ENCODE peak calls at places on chromosomes 2 and 18, in seven cellular contexts. D, R, V, W, B, L and U are unnamed samples.

GRCh38 chr2:27747827-27748352 is 23.6 kb upstream of the MRPL33 start:
- DNase-seq in L (no peak), R (no peak), B (no peak), D (no peak), W (no peak), V (no peak), U (no peak)

GRCh38 chr2:43513796-43514195 is 82.0 kb downstream of the THADA start:
- DNase-seq in B (no peak), L (no peak), D (no peak), R (no peak), V (no peak), W (no peak), U (no peak)

GRCh38 chr2:460861-461260 is 173.0 kb upstream of the ALKAL2 start:
- DNase-seq in D (peak), B (no peak), R (no peak), W (no peak), L (no peak), V (no peak), U (no peak)

GRCh38 chr2:101119431-101119830 is 31.8 kb downstream of the TBC1D8 start:
- DNase-seq in B (peak), R (peak), W (no peak), D (no peak), V (peak), L (no peak), U (no peak)

GRCh38 chr18:46629356-46629755 is 27.7 kb downstream of the LOXHD1 start:
- DNase-seq in W (no peak), L (no peak), R (no peak), B (no peak), D (no peak), V (no peak), U (no peak)

GRCh38 chr2:181764095-181764963 is 84.0 kb upstream of the NEUROD1 start:
- DNase-seq in V (no peak), B (no peak), D (no peak), W (no peak), L (no peak), R (no peak), U (no peak)

GRCh38 chr2:238505119-238505891 is 78.6 kb downstream of the ASB1 start:
- DNase-seq in W (no peak), V (peak), L (no peak), B (peak), D (no peak), R (no peak), U (no peak)

GRCh38 chr2:73984922-73985317 is 210 bp downstream of the TET3 start:
- DNase-seq in R (peak), B (no peak), D (peak), W (peak), V (peak), L (no peak), U (no peak)

GRCh38 chr2:120825370-120826259 is 89.9 kb downstream of the GLI2 start:
- DNase-seq in V (peak), W (no peak), B (peak), D (no peak), L (peak), R (peak), U (peak)

GRCh38 chr2:198374375-198375072 is 570.1 kb downstream of the PLCL1 start:
- DNase-seq in W (peak), L (peak), B (peak), R (no peak), D (peak), V (peak), U (peak)

GRCh38 chr2:241014764-241015163 is 16.3 kb downstream of the SNED1 start:
- DNase-seq in V (peak), R (no peak), D (no peak), B (no peak), W (no peak), L (no peak), U (no peak)

GRCh38 chr2:233700028-233700635 is 7.4 kb downstream of the UGT1A6 start:
- DNase-seq in R (no peak), W (no peak), L (peak), D (no peak), B (peak), V (no peak), U (no peak)

GRCh38 chr18:12287684-12288405 is 20.2 kb upstream of the TUBB6 start:
- DNase-seq in D (no peak), W (no peak), B (peak), R (peak), L (peak), V (peak), U (peak)

GRCh38 chr2:26957524-26957923 is 12.9 kb upstream of the MAPRE3 start:
- DNase-seq in R (no peak), L (no peak), V (no peak), W (no peak), D (no peak), B (no peak), U (no peak)

GRCh38 chr2:33134086-33134763 is 187.5 kb downstream of the LTBP1 start:
- DNase-seq in D (no peak), B (peak), V (peak), L (peak), R (peak), W (no peak), U (peak)

GRCh38 chr2:74872310-74872923 is 38.5 kb downstream of the HK2 start:
- DNase-seq in D (no peak), V (no peak), B (peak), W (no peak), R (no peak), L (no peak), U (no peak)

GRCh38 chr2:112821682-112822081 is 14.9 kb downstream of the IL1B start:
- DNase-seq in L (no peak), R (no peak), D (peak), W (no peak), B (no peak), V (no peak), U (no peak)

GRCh38 chr18:3180325-3180724 is 39.4 kb downstream of the MYOM1 start:
- DNase-seq in V (no peak), L (peak), D (no peak), W (no peak), R (no peak), B (peak), U (peak)

GRCh38 chr2:202344178-202344577 is 31.9 kb upstream of the BMPR2 start:
- DNase-seq in D (no peak), W (no peak), V (no peak), B (no peak), L (peak), R (no peak), U (peak)

GRCh38 chr2:85952196-85952734 is 63.5 kb upstream of the ST3GAL5 start:
- DNase-seq in R (no peak), B (no peak), V (peak), D (no peak), L (no peak), W (no peak), U (no peak)

GRCh38 chr2:108347786-108348185 is 30.0 kb upstream of the SULT1C4 start:
- DNase-seq in W (no peak), D (no peak), R (no peak), B (no peak), L (no peak), V (no peak), U (no peak)
- TF ChIP-seq CTCF in W (no peak), D (no peak), R (no peak), B (no peak), L (no peak), V (no peak), U (no peak)

DNA sequence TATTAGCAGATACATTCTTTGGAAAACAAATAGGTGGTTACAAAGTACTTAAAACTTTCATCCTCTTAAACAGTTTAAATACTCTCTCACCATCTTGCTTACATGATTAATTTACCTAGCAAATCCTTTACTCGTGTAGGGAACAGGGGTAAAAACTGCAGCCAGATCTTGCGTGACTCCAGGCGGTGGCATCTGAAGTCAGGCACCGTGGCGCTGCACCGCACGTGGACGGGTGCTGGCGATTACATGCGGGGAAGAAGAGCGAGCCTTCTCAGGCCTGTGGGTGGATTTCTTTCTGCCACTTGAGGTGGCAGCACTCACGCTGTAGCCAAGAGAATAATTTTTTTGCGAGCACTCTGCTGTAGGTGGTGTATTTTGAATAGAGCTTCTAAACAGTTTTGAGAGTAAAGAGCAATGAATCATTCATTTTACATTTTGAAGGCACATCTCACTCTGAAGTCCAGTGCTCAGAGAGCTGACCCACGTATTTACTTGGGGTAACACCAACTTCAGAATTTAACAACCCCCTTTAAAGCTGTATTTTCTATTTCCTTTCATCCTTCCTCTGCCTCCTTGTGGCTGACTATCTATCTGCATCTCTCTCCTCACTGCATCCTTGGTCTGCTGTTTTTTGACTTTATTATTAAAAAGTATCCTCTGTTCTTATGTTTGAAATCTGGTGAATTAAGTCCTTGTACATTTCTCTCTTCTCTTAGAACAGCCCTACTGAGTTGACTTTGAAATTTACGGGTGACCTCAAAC is 68.9 kb downstream of the EPAS1 start:
- DNase-seq in R (no peak), D (no peak), V (no peak), L (no peak), B (peak), W (no peak), U (no peak)
- TF ChIP-seq CTCF in R (peak), D (peak), V (peak), L (peak), B (peak), W (peak), U (no peak)

DNA sequence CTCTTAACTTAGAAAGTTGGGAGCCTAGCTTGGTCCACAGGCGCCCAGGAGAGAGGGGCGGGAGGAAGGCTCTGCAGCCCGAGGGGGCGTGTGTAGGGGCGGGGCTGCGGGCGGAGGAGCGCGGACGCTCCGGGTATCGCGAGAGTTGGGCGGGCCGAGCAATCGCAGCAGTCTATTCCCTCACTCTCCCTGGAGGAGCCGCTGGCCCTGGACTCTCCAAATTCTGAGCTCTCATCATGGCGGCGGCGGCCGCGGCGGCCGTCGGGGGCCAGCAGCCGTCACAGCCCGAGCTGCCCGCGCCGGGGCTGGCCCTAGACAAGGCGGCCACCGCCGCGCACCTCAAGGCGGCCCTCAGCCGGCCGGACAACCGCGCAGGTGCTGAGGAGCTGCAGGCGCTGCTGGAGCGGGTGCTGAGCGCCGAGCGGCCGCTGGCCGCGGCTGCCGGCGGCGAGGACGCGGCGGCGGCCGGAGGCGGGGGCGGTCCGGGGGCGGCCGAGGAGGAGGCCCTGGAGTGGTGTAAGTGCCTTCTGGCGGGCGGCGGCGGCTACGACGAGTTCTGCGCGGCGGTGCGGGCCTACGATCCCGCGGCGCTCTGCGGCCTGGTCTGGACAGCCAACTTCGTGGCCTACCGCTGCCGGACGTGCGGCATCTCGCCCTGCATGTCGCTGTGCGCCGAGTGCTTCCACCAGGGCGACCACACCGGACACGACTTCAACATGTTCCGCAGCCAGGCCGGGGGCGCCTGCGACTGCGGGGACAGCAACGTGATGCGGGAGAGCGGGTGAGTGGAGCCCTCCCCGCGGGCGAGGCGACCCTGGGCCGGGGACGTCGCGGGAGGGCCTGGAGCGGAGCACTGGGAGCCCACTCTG is at the start of gene UBR3:
- DNase-seq in B (peak), W (peak), R (peak), V (peak), L (peak), D (peak), U (peak)
- TF ChIP-seq CTCF in B (no peak), W (no peak), R (peak), V (peak), L (peak), D (no peak), U (peak)

GRCh38 chr2:10910625-10911024 is 1.1 kb upstream of the KCNF1 start:
- DNase-seq in L (no peak), B (no peak), V (peak), R (no peak), W (no peak), D (no peak), U (no peak)

GRCh38 chr2:10908195-10908594 is 3.5 kb upstream of the KCNF1 start:
- DNase-seq in L (no peak), R (no peak), W (no peak), D (no peak), B (no peak), V (no peak), U (no peak)

GRCh38 chr2:10911291-10912075 is at the start of gene KCNF1:
- DNase-seq in V (peak), L (peak), R (no peak), W (no peak), D (no peak), B (peak), U (peak)

GRCh38 chr2:10909996-10910341 is 1.8 kb upstream of the KCNF1 start:
- DNase-seq in D (no peak), V (no peak), R (no peak), W (no peak), B (no peak), L (no peak), U (no peak)

DNA sequence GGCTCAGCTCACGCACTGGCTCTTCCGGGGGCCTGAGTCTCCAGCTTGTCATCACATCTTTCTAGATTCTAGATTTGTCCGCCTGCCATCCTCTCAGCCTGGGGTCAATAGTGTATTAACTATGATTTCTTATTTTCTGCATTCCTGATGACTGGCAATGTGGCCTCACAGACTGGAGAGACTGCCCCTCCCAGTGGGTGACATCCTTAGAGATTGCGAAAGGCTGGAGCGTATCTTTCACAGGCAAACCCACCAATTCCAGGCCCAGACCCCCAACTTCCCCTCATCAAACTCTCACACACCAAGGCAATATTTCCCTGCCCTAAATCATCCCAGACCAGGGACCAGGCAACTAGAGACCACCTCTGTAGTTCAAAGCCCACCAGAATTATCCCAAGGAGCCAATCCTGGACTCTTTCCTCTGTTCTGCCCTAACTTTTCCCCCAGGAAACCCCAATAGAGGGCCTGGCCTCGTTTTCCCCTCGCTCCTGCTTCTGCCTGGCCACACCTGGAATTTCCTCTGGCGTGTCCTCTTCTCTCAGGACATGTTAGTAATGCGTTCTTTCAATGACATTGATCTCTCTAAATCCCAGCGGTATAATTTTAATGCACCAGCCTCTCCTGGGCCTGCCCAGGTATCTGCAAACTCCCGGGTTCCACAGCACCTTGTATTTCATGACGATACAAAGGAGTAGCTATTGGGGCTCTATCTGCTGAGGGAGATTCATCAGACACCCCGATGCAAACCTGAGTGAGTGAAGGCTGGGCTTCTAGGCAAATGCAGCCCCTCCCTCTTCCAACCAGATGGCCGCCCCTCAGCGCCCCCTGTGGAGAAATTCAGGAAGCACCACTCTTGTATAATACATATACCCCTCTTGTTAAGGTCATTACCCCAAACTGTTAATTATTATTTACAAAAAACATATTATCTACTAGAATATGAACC is 2.4 kb upstream of the KCNF1 start:
- DNase-seq in D (peak), L (no peak), R (no peak), W (no peak), V (no peak), B (no peak), U (no peak)
- TF ChIP-seq CTCF in D (peak), L (peak), R (no peak), W (peak), V (no peak), B (peak), U (no peak)

GRCh38 chr2:11320698-11321492 is 23.5 kb downstream of the ROCK2 start:
- DNase-seq in D (no peak), R (no peak), B (no peak), V (no peak), W (no peak), L (no peak), U (no peak)
- TF ChIP-seq CTCF in D (peak), R (no peak), B (no peak), V (no peak), W (no peak), L (peak), U (no peak)

DNA sequence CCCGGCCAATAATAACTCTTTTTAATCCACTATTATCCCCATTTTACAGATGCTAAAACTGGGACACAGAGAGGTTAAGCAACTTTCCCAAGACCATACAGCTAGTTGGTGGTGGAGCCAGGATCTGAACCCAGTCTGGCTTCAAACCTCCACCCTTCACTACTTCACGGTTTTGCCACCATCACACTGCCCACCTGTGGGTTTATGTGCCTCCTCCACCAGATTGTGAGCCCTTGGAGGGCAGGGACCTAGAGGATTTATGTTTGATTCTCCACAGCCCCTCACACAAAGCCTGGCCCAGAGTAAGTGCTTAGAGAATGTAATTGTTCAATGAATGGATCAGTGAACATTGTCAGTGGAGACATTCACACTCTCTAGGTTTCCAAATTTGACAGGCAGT is 153.4 kb upstream of the MYCN start:
- DNase-seq in R (no peak), V (no peak), L (no peak), D (no peak), B (no peak), W (no peak), U (no peak)
- TF ChIP-seq CTCF in R (no peak), V (no peak), L (no peak), D (no peak), B (no peak), W (no peak), U (no peak)

GRCh38 chr2:105158002-105158401 is 83.5 kb upstream of the GPR45 start:
- DNase-seq in V (no peak), L (no peak), B (no peak), D (no peak), W (no peak), R (no peak), U (no peak)
- TF ChIP-seq CTCF in V (no peak), L (no peak), B (no peak), D (no peak), W (no peak), R (no peak), U (no peak)

GRCh38 chr2:42074661-42075060 is 26.8 kb downstream of the PKDCC start:
- DNase-seq in R (no peak), B (no peak), W (no peak), L (no peak), V (no peak), D (no peak), U (no peak)
- TF ChIP-seq CTCF in R (no peak), B (peak), W (no peak), L (no peak), V (no peak), D (peak), U (no peak)

GRCh38 chr2:128640166-128640846 is 321.6 kb upstream of the HS6ST1 start:
- DNase-seq in B (no peak), L (no peak), W (no peak), V (peak), R (no peak), D (no peak), U (no peak)

GRCh38 chr2:128642316-128642715 is 323.6 kb upstream of the HS6ST1 start:
- DNase-seq in V (peak), R (no peak), D (no peak), B (no peak), W (no peak), L (no peak), U (no peak)

GRCh38 chr2:128640847-128641360 is 322.2 kb upstream of the HS6ST1 start:
- DNase-seq in B (no peak), R (no peak), L (no peak), V (peak), W (no peak), D (peak), U (no peak)

GRCh38 chr2:128642801-128643200 is 324.1 kb upstream of the HS6ST1 start:
- DNase-seq in B (no peak), V (peak), W (no peak), R (no peak), D (peak), L (no peak), U (no peak)

DNA sequence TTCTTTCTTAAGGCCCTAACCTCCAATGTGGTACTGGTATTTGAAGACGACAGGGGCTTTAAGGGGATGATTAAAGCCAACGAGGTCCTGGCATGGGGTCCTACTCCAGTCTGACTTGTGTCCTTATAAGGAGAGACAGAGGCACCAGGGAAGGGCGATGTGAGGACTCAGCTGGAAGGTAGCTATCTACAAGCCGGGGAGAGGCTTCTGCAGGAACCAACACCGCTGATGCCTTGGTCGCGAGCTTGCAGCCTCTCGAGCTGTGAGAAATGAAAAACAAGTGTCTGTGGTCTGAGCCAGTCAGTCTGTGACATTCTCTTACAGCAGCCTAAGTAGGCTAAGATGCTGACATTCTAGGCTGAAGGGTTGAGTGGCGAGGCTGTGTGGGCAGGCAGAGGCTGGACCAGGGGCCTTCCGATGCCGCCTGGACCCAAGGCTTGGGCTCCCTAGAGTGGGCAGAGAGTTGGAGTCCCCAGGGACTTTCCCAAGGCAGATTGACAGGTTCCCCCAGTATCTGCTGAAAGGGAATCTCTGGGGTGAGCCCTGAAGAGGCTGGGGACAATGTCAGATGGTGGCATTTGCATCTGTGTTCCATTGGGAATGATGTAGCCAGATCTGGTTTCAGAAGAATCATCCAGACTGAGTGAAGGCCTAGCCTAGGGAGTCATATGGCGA is 322.9 kb upstream of the HS6ST1 start:
- DNase-seq in L (no peak), D (peak), R (no peak), B (no peak), W (no peak), V (peak), U (no peak)
- TF ChIP-seq CTCF in L (no peak), D (no peak), R (no peak), B (no peak), W (no peak), V (no peak), U (no peak)